ENCODE peak calls at places on chromosome 5, in six cellular contexts. One of them, this sample, is unnamed.
A peak's percentile ranks its signal among the peaks of the same experiment; 100 is the strongest.

GRCh38 chr5:139275536-139276297 is 17.8 kb upstream of the MATR3 start:
- DNase-seq in right atrium auricular region: no peak
- DNase-seq in thyroid gland: no peak
- DNase-seq in IMR-90: no peak
- DNase-seq in brain microvascular endothelial cell: no peak
- DNase-seq in ascending aorta: no peak
- DNase-seq in this sample: peak; percentile 62

GRCh38 chr5:76716456-76717157 is 681 bp downstream of the F2R start:
- DNase-seq in right atrium auricular region: no peak
- DNase-seq in thyroid gland: no peak
- DNase-seq in IMR-90: no peak
- DNase-seq in brain microvascular endothelial cell: peak; percentile 38
- DNase-seq in ascending aorta: peak; percentile 66
- DNase-seq in this sample: peak; percentile 30

GRCh38 chr5:89313044-89313443 is 430.1 kb upstream of the MEF2C start:
- DNase-seq in right atrium auricular region: no peak
- DNase-seq in thyroid gland: no peak
- DNase-seq in IMR-90: peak; percentile 74
- DNase-seq in brain microvascular endothelial cell: peak; percentile 90
- DNase-seq in ascending aorta: no peak
- DNase-seq in this sample: peak; percentile 18

GRCh38 chr5:42021923-42022322 is 96.8 kb downstream of the FBXO4 start:
- DNase-seq in right atrium auricular region: no peak
- DNase-seq in thyroid gland: no peak
- DNase-seq in IMR-90: no peak
- DNase-seq in brain microvascular endothelial cell: no peak
- DNase-seq in ascending aorta: no peak
- DNase-seq in this sample: no peak

GRCh38 chr5:155008669-155009068 is 4.9 kb upstream of the KIF4B start:
- DNase-seq in right atrium auricular region: no peak
- DNase-seq in thyroid gland: no peak
- DNase-seq in IMR-90: no peak
- DNase-seq in brain microvascular endothelial cell: no peak
- DNase-seq in ascending aorta: no peak
- DNase-seq in this sample: no peak

GRCh38 chr5:133897431-133897830 is 71.0 kb downstream of the C5orf15 start:
- DNase-seq in right atrium auricular region: no peak
- DNase-seq in thyroid gland: no peak
- DNase-seq in IMR-90: no peak
- DNase-seq in brain microvascular endothelial cell: no peak
- DNase-seq in ascending aorta: no peak
- DNase-seq in this sample: no peak

GRCh38 chr5:171661146-171661545 is 124.5 kb upstream of the SMIM23 start:
- DNase-seq in right atrium auricular region: no peak
- DNase-seq in thyroid gland: no peak
- DNase-seq in IMR-90: no peak
- DNase-seq in brain microvascular endothelial cell: peak; percentile 29
- DNase-seq in ascending aorta: no peak
- DNase-seq in this sample: no peak

GRCh38 chr5:19855031-19855430 is 133.0 kb downstream of the CDH18 start:
- DNase-seq in right atrium auricular region: no peak
- DNase-seq in thyroid gland: no peak
- DNase-seq in IMR-90: peak; percentile 51
- DNase-seq in brain microvascular endothelial cell: no peak
- DNase-seq in ascending aorta: no peak
- DNase-seq in this sample: no peak

GRCh38 chr5:40653221-40654022 is 26.3 kb upstream of the PTGER4 start:
- DNase-seq in right atrium auricular region: no peak
- DNase-seq in thyroid gland: no peak
- DNase-seq in IMR-90: no peak
- DNase-seq in brain microvascular endothelial cell: no peak
- DNase-seq in ascending aorta: no peak
- DNase-seq in this sample: no peak

GRCh38 chr5:174849426-174849825 is 125.0 kb downstream of the MSX2 start:
- DNase-seq in right atrium auricular region: no peak
- DNase-seq in thyroid gland: no peak
- DNase-seq in IMR-90: no peak
- DNase-seq in brain microvascular endothelial cell: no peak
- DNase-seq in ascending aorta: no peak
- DNase-seq in this sample: no peak

GRCh38 chr5:1544294-1545010 is 20.7 kb upstream of the LPCAT1 start:
- DNase-seq in right atrium auricular region: peak; percentile 48
- DNase-seq in thyroid gland: no peak
- DNase-seq in IMR-90: no peak
- DNase-seq in brain microvascular endothelial cell: no peak
- DNase-seq in ascending aorta: peak; percentile 56
- DNase-seq in this sample: no peak

GRCh38 chr5:36530249-36530648 is 76.2 kb upstream of the SLC1A3 start:
- DNase-seq in right atrium auricular region: no peak
- DNase-seq in thyroid gland: no peak
- DNase-seq in IMR-90: no peak
- DNase-seq in brain microvascular endothelial cell: no peak
- DNase-seq in ascending aorta: no peak
- DNase-seq in this sample: no peak

GRCh38 chr5:105163547-105163946 is 1601.0 kb upstream of the NUDT12 start:
- DNase-seq in right atrium auricular region: no peak
- DNase-seq in thyroid gland: no peak
- DNase-seq in IMR-90: no peak
- DNase-seq in brain microvascular endothelial cell: no peak
- DNase-seq in ascending aorta: no peak
- DNase-seq in this sample: no peak

GRCh38 chr5:66348387-66349125 is 204.5 kb downstream of the SREK1 start:
- DNase-seq in right atrium auricular region: no peak
- DNase-seq in thyroid gland: no peak
- DNase-seq in IMR-90: no peak
- DNase-seq in brain microvascular endothelial cell: no peak
- DNase-seq in ascending aorta: no peak
- DNase-seq in this sample: no peak

GRCh38 chr5:77294212-77294611 is 83.7 kb downstream of the PDE8B start:
- DNase-seq in right atrium auricular region: no peak
- DNase-seq in thyroid gland: no peak
- DNase-seq in IMR-90: no peak
- DNase-seq in brain microvascular endothelial cell: no peak
- DNase-seq in ascending aorta: no peak
- DNase-seq in this sample: no peak

GRCh38 chr5:76472338-76473336 is 69.6 kb downstream of the IQGAP2 start:
- DNase-seq in right atrium auricular region: no peak
- DNase-seq in thyroid gland: no peak
- DNase-seq in IMR-90: no peak
- DNase-seq in brain microvascular endothelial cell: no peak
- DNase-seq in ascending aorta: no peak
- DNase-seq in this sample: peak; percentile 73

GRCh38 chr5:179621551-179621971 is 1.9 kb downstream of the HNRNPH1 start:
- DNase-seq in right atrium auricular region: no peak
- DNase-seq in thyroid gland: no peak
- DNase-seq in IMR-90: no peak
- DNase-seq in brain microvascular endothelial cell: no peak
- DNase-seq in ascending aorta: no peak
- DNase-seq in this sample: no peak

GRCh38 chr5:125559296-125559695 is 812.9 kb upstream of the ZNF608 start:
- DNase-seq in right atrium auricular region: no peak
- DNase-seq in thyroid gland: no peak
- DNase-seq in IMR-90: peak; percentile 99
- DNase-seq in brain microvascular endothelial cell: peak; percentile 96
- DNase-seq in ascending aorta: no peak
- DNase-seq in this sample: peak; percentile 96

GRCh38 chr5:16736158-16736994 is 119.6 kb upstream of the RETREG1 start:
- DNase-seq in right atrium auricular region: no peak
- DNase-seq in thyroid gland: peak; percentile 74
- DNase-seq in IMR-90: peak; percentile 87
- DNase-seq in brain microvascular endothelial cell: peak; percentile 47
- DNase-seq in ascending aorta: no peak
- DNase-seq in this sample: peak; percentile 62

GRCh38 chr5:16737620-16738364 is 121.0 kb upstream of the RETREG1 start:
- DNase-seq in right atrium auricular region: no peak
- DNase-seq in thyroid gland: peak; percentile 67
- DNase-seq in IMR-90: no peak
- DNase-seq in brain microvascular endothelial cell: no peak
- DNase-seq in ascending aorta: no peak
- DNase-seq in this sample: no peak

GRCh38 chr5:16735092-16735970 is 118.5 kb upstream of the RETREG1 start:
- DNase-seq in right atrium auricular region: no peak
- DNase-seq in thyroid gland: no peak
- DNase-seq in IMR-90: no peak
- DNase-seq in brain microvascular endothelial cell: no peak
- DNase-seq in ascending aorta: no peak
- DNase-seq in this sample: no peak

GRCh38 chr5:16740046-16740445 is 123.2 kb upstream of the RETREG1 start:
- DNase-seq in right atrium auricular region: no peak
- DNase-seq in thyroid gland: no peak
- DNase-seq in IMR-90: no peak
- DNase-seq in brain microvascular endothelial cell: no peak
- DNase-seq in ascending aorta: no peak
- DNase-seq in this sample: no peak

DNA sequence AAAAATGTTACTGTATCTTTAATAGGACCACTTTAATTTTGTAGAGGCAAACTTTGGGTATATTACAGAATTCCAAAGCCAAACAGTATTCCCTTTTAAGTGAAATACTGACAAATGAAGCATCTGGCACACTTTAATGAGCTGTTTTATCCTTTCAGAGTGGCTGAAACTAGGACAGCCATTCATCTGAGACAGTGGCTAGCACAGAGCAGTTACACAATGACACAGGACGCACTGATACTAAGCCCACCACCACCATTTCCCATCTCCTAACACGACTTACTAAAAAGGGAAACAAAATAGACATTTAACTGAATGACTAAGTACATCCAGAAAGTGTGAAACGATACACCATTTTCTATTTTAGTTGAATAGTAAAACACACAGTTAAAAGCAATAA is 120.4 kb upstream of the RETREG1 start:
- DNase-seq in right atrium auricular region: no peak
- DNase-seq in thyroid gland: no peak
- DNase-seq in IMR-90: no peak
- DNase-seq in brain microvascular endothelial cell: no peak
- DNase-seq in ascending aorta: no peak
- DNase-seq in this sample: no peak
- TF ChIP-seq CTCF in right atrium auricular region: no peak
- TF ChIP-seq CTCF in thyroid gland: no peak
- TF ChIP-seq CTCF in IMR-90: no peak
- TF ChIP-seq CTCF in brain microvascular endothelial cell: no peak
- TF ChIP-seq CTCF in ascending aorta: no peak
- TF ChIP-seq CTCF in this sample: no peak

DNA sequence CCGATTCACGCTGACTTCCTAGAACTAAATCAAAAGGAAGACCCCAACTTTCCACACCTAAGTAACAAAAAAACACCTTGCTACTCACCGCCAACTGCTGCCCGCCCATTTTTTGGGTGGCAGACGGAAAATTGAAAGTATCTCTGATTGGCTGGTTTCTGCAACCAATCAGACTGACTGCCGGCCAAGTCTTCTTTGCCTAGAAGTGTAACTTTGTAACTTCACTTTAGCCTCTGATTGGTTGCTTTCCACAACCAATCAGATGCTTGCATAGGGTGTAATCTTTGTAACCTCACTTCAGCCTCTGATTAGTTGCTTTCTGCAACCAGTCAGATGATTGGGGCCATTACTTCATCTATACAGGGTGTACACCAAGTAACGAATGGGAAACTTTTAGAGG is 42.6 kb upstream of the ANKH start:
- DNase-seq in right atrium auricular region: no peak
- DNase-seq in thyroid gland: no peak
- DNase-seq in IMR-90: no peak
- DNase-seq in brain microvascular endothelial cell: no peak
- DNase-seq in ascending aorta: no peak
- DNase-seq in this sample: no peak
- H3K27ac ChIP-seq in right atrium auricular region: no peak overlapping the region
- H3K27ac ChIP-seq in thyroid gland: no peak overlapping the region
- H3K27ac ChIP-seq in IMR-90: no peak overlapping the region
- H3K27ac ChIP-seq in brain microvascular endothelial cell: peak overlapping the region; percentile 97
- H3K27ac ChIP-seq in ascending aorta: no peak overlapping the region
- H3K27ac ChIP-seq in this sample: peak overlapping the region; percentile 29

DNA sequence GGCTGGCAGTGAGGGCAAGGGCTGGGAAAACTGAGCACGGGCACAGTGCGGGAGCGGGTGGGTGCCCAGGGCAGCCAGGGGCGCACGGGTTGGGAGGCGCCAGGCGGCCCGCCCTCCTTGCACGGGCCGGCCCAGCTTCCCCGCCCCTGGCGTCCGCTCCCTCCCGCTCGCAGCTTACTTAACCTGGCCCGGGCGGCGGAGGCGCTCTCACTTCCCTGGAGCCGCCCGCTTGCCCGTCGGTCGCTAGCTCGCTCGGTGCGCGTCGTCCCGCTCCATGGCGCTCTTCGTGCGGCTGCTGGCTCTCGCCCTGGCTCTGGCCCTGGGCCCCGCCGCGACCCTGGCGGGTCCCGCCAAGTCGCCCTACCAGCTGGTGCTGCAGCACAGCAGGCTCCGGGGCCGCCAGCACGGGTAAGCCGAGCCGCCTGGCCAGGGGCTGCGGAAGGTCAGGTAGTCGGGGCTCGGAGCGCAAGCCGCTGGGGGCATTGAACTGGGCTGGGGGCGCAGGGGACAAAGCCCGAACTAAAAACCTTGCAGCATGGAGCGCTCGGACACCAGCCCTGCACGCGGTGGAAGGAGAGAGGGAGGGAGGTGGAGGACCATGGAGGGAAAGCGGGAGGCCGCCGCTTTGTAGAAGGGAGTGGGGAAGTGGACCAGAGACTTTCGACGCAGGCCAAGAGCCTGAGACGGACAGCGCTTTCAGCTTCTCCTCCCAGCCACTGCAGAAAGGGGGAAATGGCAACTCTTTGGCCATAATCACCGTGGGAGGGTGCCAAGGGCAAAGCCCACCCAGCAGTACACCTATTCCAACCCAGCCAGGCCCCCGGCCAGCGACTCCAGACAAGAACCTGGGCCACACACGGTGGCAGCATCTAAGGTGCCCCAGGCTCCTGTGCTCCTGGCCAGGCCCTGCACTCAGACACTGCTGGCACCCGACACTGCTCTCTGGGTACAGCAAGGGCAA is at the start of gene TGFBI:
- DNase-seq in right atrium auricular region: peak; percentile 72
- DNase-seq in thyroid gland: peak; percentile 70
- DNase-seq in IMR-90: peak; percentile 67
- DNase-seq in brain microvascular endothelial cell: no peak
- DNase-seq in ascending aorta: peak; percentile 79
- DNase-seq in this sample: peak; percentile 90
- TF ChIP-seq CTCF in right atrium auricular region: peak; percentile 26
- TF ChIP-seq CTCF in thyroid gland: no peak
- TF ChIP-seq CTCF in IMR-90: peak; percentile 17
- TF ChIP-seq CTCF in brain microvascular endothelial cell: peak; percentile 16
- TF ChIP-seq CTCF in ascending aorta: peak; percentile 37
- TF ChIP-seq CTCF in this sample: no peak

GRCh38 chr5:149356391-149356790 is 1.5 kb upstream of the PCYOX1L start:
- DNase-seq in right atrium auricular region: no peak
- DNase-seq in thyroid gland: no peak
- DNase-seq in IMR-90: no peak
- DNase-seq in brain microvascular endothelial cell: no peak
- DNase-seq in ascending aorta: no peak
- DNase-seq in this sample: no peak

GRCh38 chr5:149358818-149359217 is 972 bp downstream of the PCYOX1L start:
- DNase-seq in right atrium auricular region: no peak
- DNase-seq in thyroid gland: no peak
- DNase-seq in IMR-90: peak; percentile 58
- DNase-seq in brain microvascular endothelial cell: no peak
- DNase-seq in ascending aorta: no peak
- DNase-seq in this sample: no peak

GRCh38 chr5:149355688-149356087 is 2.2 kb upstream of the PCYOX1L start:
- DNase-seq in right atrium auricular region: no peak
- DNase-seq in thyroid gland: no peak
- DNase-seq in IMR-90: no peak
- DNase-seq in brain microvascular endothelial cell: no peak
- DNase-seq in ascending aorta: no peak
- DNase-seq in this sample: no peak

GRCh38 chr5:149358294-149358651 is 427 bp downstream of the PCYOX1L start:
- DNase-seq in right atrium auricular region: no peak
- DNase-seq in thyroid gland: peak; percentile 56
- DNase-seq in IMR-90: no peak
- DNase-seq in brain microvascular endothelial cell: no peak
- DNase-seq in ascending aorta: no peak
- DNase-seq in this sample: no peak

GRCh38 chr5:149357370-149358293 is at the start of gene PCYOX1L:
- DNase-seq in right atrium auricular region: peak; percentile 97
- DNase-seq in thyroid gland: peak; percentile 95
- DNase-seq in IMR-90: peak; percentile 93
- DNase-seq in brain microvascular endothelial cell: peak; percentile 95
- DNase-seq in ascending aorta: peak; percentile 98
- DNase-seq in this sample: peak; percentile 100
- H3K27ac ChIP-seq in right atrium auricular region: peak within 1 kb of the TSS; percentile 80
- H3K27ac ChIP-seq in thyroid gland: no peak within 1 kb of the TSS
- H3K27ac ChIP-seq in IMR-90: no peak within 1 kb of the TSS
- H3K27ac ChIP-seq in brain microvascular endothelial cell: no peak within 1 kb of the TSS
- H3K27ac ChIP-seq in ascending aorta: peak within 1 kb of the TSS; percentile 56
- H3K27ac ChIP-seq in this sample: peak within 1 kb of the TSS; percentile 55